ENCODE peak calls at places on chromosomes 12 and 14, in six cellular contexts. J is GM06990, D is PC-3, H is tibial artery, N is astrocyte, Z is mammary epithelial cell. Y is an unnamed sample.

GRCh38 chr14:105420141-105420975 is 731 bp downstream of the MTA1 start:
- DNase-seq in N (no peak), D (no peak), H (no peak), J (no peak), Z (no peak), Y (peak; percentile 69)

GRCh38 chr12:121678721-121679300 is 9.4 kb upstream of the MORN3 start:
- DNase-seq in Z (no peak), J (no peak), H (no peak), D (no peak), N (no peak), Y (no peak)

GRCh38 chr12:93884794-93885460 is 207.8 kb downstream of the CRADD start:
- DNase-seq in J (no peak), Z (no peak), D (no peak), N (peak; percentile 83), H (no peak), Y (no peak)

GRCh38 chr12:32344047-32344446 is 55.3 kb upstream of the FGD4 start:
- DNase-seq in D (peak; percentile 3), J (no peak), H (no peak), N (no peak), Z (no peak), Y (no peak)

GRCh38 chr12:77723308-77723707 is 107.4 kb upstream of the NAV3 start:
- DNase-seq in N (no peak), J (no peak), Z (peak; percentile 51), D (no peak), H (no peak), Y (no peak)

GRCh38 chr14:68794856-68795601 is 2.2 kb upstream of the ZFP36L1 start:
- DNase-seq in H (peak; percentile 82), Z (peak; percentile 57), N (peak; percentile 94), D (peak; percentile 47), J (peak; percentile 64), Y (no peak)

GRCh38 chr14:68701001-68701741 is 91.7 kb downstream of the ZFP36L1 start:
- DNase-seq in H (no peak), J (no peak), N (no peak), D (no peak), Z (no peak), Y (no peak)

GRCh38 chr14:57247283-57247682 is 21.4 kb downstream of the EXOC5 start:
- DNase-seq in D (peak; percentile 39), Z (no peak), H (no peak), J (no peak), N (no peak), Y (no peak)

GRCh38 chr14:103404032-103404918 is 19.1 kb downstream of the MARK3 start:
- DNase-seq in H (no peak), J (no peak), D (no peak), N (no peak), Z (no peak), Y (no peak)

GRCh38 chr14:66088661-66089060 is 397.5 kb upstream of the CCDC196 start:
- DNase-seq in D (no peak), Z (no peak), N (no peak), H (no peak), J (no peak), Y (no peak)

GRCh38 chr12:109310247-109311125 is 1.4 kb upstream of the FOXN4 start:
- DNase-seq in D (no peak), N (no peak), H (no peak), Z (no peak), J (no peak), Y (peak; percentile 29)

GRCh38 chr12:70692681-70693288 is 55.6 kb upstream of the PTPRB start:
- DNase-seq in H (no peak), D (peak; percentile 58), N (peak; percentile 21), J (no peak), Z (peak; percentile 11), Y (no peak)

GRCh38 chr12:65720136-65720535 is 104.1 kb upstream of the HMGA2 start:
- DNase-seq in N (peak; percentile 93), H (no peak), J (no peak), Z (peak; percentile 89), D (no peak), Y (no peak)

GRCh38 chr12:103924761-103925641 is 5.2 kb upstream of the HSP90B1 start:
- DNase-seq in N (peak; percentile 82), J (peak; percentile 84), D (peak; percentile 77), H (no peak), Z (peak; percentile 85), Y (peak; percentile 53)

GRCh38 chr12:124550123-124551089 is 17.0 kb downstream of the NCOR2 start:
- DNase-seq in J (no peak), Z (no peak), D (peak; percentile 27), H (no peak), N (no peak), Y (no peak)

GRCh38 chr14:81436296-81437138 is 36.4 kb upstream of the STON2 start:
- DNase-seq in D (peak; percentile 87), H (peak; percentile 81), J (peak; percentile 49), N (peak; percentile 37), Z (peak; percentile 84), Y (peak; percentile 85)

GRCh38 chr12:131829795-131830334 is 1.7 kb downstream of the MMP17 start:
- DNase-seq in Z (no peak), D (no peak), J (no peak), N (no peak), H (no peak), Y (no peak)

GRCh38 chr12:131826064-131826928 is 1.9 kb upstream of the MMP17 start:
- DNase-seq in N (no peak), D (no peak), J (no peak), Z (no peak), H (no peak), Y (no peak)

GRCh38 chr12:131828671-131829350 is 618 bp downstream of the MMP17 start:
- DNase-seq in H (no peak), Z (peak; percentile 24), D (peak; percentile 43), N (no peak), J (no peak), Y (no peak)

GRCh38 chr12:131829351-131829794 is 1.2 kb downstream of the MMP17 start:
- DNase-seq in N (no peak), D (peak; percentile 44), Z (peak; percentile 14), H (no peak), J (no peak), Y (no peak)

GRCh38 chr12:131827961-131828534 is at the start of gene MMP17:
- DNase-seq in Z (peak; percentile 34), N (peak; percentile 30), H (no peak), J (no peak), D (peak; percentile 79), Y (peak; percentile 75)
- TF ChIP-seq CTCF in Z (no peak), N (no peak), H (no peak), J (peak; percentile 32), D (no peak), Y (peak; percentile 40)

DNA sequence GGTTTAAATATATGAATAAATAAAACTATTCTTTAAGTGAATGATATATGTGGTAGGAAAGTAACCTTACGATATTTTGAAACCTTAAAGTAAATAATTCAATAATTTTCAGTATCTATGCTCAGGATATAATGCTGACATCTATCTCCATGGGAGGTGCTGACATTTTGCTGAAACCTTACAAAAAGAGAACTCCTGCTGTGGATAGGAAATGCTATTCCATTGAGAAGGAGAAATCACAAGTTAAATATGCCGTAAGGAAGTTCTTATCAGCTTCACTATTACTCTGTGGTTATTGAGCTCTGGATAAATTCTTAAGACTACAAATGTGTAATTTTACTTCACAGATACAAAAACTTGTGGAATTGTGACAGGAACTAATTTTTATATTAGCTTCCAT is 722.1 kb downstream of the TMTC2 start:
- DNase-seq in N (peak; percentile 4), Z (no peak), J (no peak), D (no peak), H (no peak), Y (no peak)
- TF ChIP-seq CTCF in N (no peak), Z (no peak), J (no peak), D (no peak), H (no peak), Y (no peak)

GRCh38 chr12:45893240-45893639 is 97.1 kb downstream of the SCAF11 start:
- DNase-seq in N (no peak), Z (peak; percentile 16), H (no peak), J (no peak), D (peak; percentile 27), Y (no peak)
- TF ChIP-seq CTCF in N (no peak), Z (peak; percentile 28), H (no peak), J (no peak), D (peak; percentile 50), Y (no peak)

GRCh38 chr12:15274561-15274967 is 47.7 kb upstream of the PTPRO start:
- DNase-seq in Z (peak; percentile 85), D (peak; percentile 79), N (no peak), H (no peak), J (no peak), Y (no peak)

GRCh38 chr12:15273896-15274295 is 48.4 kb upstream of the PTPRO start:
- DNase-seq in N (no peak), J (no peak), D (no peak), H (no peak), Z (no peak), Y (no peak)

GRCh38 chr12:15276088-15276698 is 46.1 kb upstream of the PTPRO start:
- DNase-seq in N (peak; percentile 10), H (no peak), D (peak; percentile 70), Z (peak; percentile 48), J (no peak), Y (peak; percentile 22)

GRCh38 chr12:15280930-15281329 is 41.4 kb upstream of the PTPRO start:
- DNase-seq in Z (no peak), D (no peak), J (no peak), N (no peak), H (no peak), Y (no peak)

GRCh38 chr12:15278816-15279658 is 43.3 kb upstream of the PTPRO start:
- DNase-seq in N (peak; percentile 90), H (peak; percentile 88), Z (peak; percentile 87), J (no peak), D (peak; percentile 88), Y (no peak)
- TF ChIP-seq CTCF in N (no peak), H (no peak), Z (peak; percentile 27), J (no peak), D (no peak), Y (no peak)

DNA sequence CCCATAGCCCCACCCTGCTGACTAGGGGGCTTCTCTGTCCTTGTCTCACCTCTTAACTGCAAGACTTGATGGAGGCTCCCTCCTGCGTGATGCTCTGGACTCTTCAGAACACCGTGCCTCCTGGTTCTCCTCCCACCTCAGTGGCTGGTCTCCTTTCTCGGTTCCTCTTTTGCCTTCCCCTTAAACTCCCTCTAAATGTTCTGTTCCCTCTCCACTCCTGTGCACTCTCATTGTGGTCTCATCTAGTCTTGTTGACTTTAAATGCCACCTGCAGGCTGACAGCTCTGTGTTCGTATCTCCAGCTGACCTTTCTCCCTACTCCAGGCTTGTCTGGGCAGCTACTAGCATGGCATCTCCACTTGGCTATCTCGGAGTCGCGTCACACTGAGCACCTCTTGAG is 28.3 kb downstream of the DYNC1H1 start:
- DNase-seq in Z (no peak), D (no peak), J (peak; percentile 65), N (no peak), H (no peak), Y (peak; percentile 69)
- TF ChIP-seq CTCF in Z (no peak), D (no peak), J (peak; percentile 37), N (no peak), H (no peak), Y (peak; percentile 39)

GRCh38 chr12:50167026-50167742 is at the start of gene CERS5:
- DNase-seq in H (peak; percentile 100), J (peak; percentile 99), Z (peak; percentile 99), N (peak; percentile 96), D (peak; percentile 99), Y (peak; percentile 99)
- TF ChIP-seq CTCF in H (no peak), J (no peak), Z (peak; percentile 13), N (no peak), D (no peak), Y (no peak)